ENCODE peak calls at places on chromosome 2, in eight cellular contexts. One of them, this sample, is unnamed.

GRCh38 chr2:14773696-14774095 is 141.2 kb downstream of the LRATD1 start:
- DNase-seq in A549: no peak
- DNase-seq in lower lobe of right lung: no peak
- DNase-seq in body of pancreas: no peak
- DNase-seq in brain microvascular endothelial cell: no peak
- DNase-seq in CD8-positive, alpha-beta memory T cell: no peak
- DNase-seq in astrocyte of the cerebellum: no peak
- DNase-seq in astrocyte of the spinal cord: no peak
- DNase-seq in this sample: no peak

GRCh38 chr2:216918088-216918680 is 58.3 kb upstream of the TNP1 start:
- DNase-seq in astrocyte of the spinal cord: peak; percentile 55
- DNase-seq in astrocyte of the cerebellum: peak; percentile 5
- DNase-seq in A549: peak; percentile 23
- DNase-seq in body of pancreas: no peak
- DNase-seq in brain microvascular endothelial cell: peak; percentile 58
- DNase-seq in CD8-positive, alpha-beta memory T cell: no peak
- DNase-seq in lower lobe of right lung: no peak
- DNase-seq in this sample: peak; percentile 41

GRCh38 chr2:238126338-238126737 is 12.1 kb upstream of the KLHL30 start:
- DNase-seq in A549: no peak
- DNase-seq in astrocyte of the spinal cord: no peak
- DNase-seq in lower lobe of right lung: no peak
- DNase-seq in astrocyte of the cerebellum: no peak
- DNase-seq in CD8-positive, alpha-beta memory T cell: no peak
- DNase-seq in body of pancreas: no peak
- DNase-seq in brain microvascular endothelial cell: no peak
- DNase-seq in this sample: no peak

GRCh38 chr2:113278073-113278811 is 479 bp downstream of the PAX8 start:
- DNase-seq in A549: no peak
- DNase-seq in astrocyte of the spinal cord: no peak
- DNase-seq in lower lobe of right lung: no peak
- DNase-seq in CD8-positive, alpha-beta memory T cell: no peak
- DNase-seq in astrocyte of the cerebellum: no peak
- DNase-seq in brain microvascular endothelial cell: no peak
- DNase-seq in body of pancreas: no peak
- DNase-seq in this sample: no peak

GRCh38 chr2:30404354-30405265 is 42.4 kb upstream of the LCLAT1 start:
- DNase-seq in body of pancreas: no peak
- DNase-seq in astrocyte of the spinal cord: peak; percentile 22
- DNase-seq in A549: no peak
- DNase-seq in CD8-positive, alpha-beta memory T cell: no peak
- DNase-seq in lower lobe of right lung: no peak
- DNase-seq in astrocyte of the cerebellum: peak; percentile 6
- DNase-seq in brain microvascular endothelial cell: no peak
- DNase-seq in this sample: peak; percentile 33

GRCh38 chr2:24489942-24490673 is 946 bp upstream of the NCOA1 start:
- DNase-seq in astrocyte of the spinal cord: peak; percentile 40
- DNase-seq in CD8-positive, alpha-beta memory T cell: no peak
- DNase-seq in lower lobe of right lung: no peak
- DNase-seq in brain microvascular endothelial cell: no peak
- DNase-seq in astrocyte of the cerebellum: no peak
- DNase-seq in body of pancreas: peak; percentile 20
- DNase-seq in A549: peak; percentile 55
- DNase-seq in this sample: peak; percentile 50

GRCh38 chr2:19936203-19936602 is 34.4 kb upstream of the TTC32 start:
- DNase-seq in lower lobe of right lung: no peak
- DNase-seq in brain microvascular endothelial cell: no peak
- DNase-seq in CD8-positive, alpha-beta memory T cell: no peak
- DNase-seq in A549: no peak
- DNase-seq in astrocyte of the spinal cord: no peak
- DNase-seq in astrocyte of the cerebellum: no peak
- DNase-seq in body of pancreas: no peak
- DNase-seq in this sample: no peak

GRCh38 chr2:172342056-172342455 is 85.3 kb upstream of the ITGA6 start:
- DNase-seq in astrocyte of the spinal cord: no peak
- DNase-seq in A549: no peak
- DNase-seq in brain microvascular endothelial cell: no peak
- DNase-seq in body of pancreas: no peak
- DNase-seq in astrocyte of the cerebellum: no peak
- DNase-seq in CD8-positive, alpha-beta memory T cell: no peak
- DNase-seq in lower lobe of right lung: no peak
- DNase-seq in this sample: no peak

GRCh38 chr2:227782804-227783203 is 30.8 kb upstream of the CCL20 start:
- DNase-seq in CD8-positive, alpha-beta memory T cell: no peak
- DNase-seq in astrocyte of the cerebellum: no peak
- DNase-seq in A549: no peak
- DNase-seq in body of pancreas: no peak
- DNase-seq in lower lobe of right lung: no peak
- DNase-seq in astrocyte of the spinal cord: no peak
- DNase-seq in brain microvascular endothelial cell: no peak
- DNase-seq in this sample: no peak

GRCh38 chr2:103959174-103960125 is 894.5 kb upstream of the POU3F3 start:
- DNase-seq in body of pancreas: peak; percentile 13
- DNase-seq in brain microvascular endothelial cell: peak; percentile 28
- DNase-seq in lower lobe of right lung: no peak
- DNase-seq in CD8-positive, alpha-beta memory T cell: no peak
- DNase-seq in astrocyte of the spinal cord: peak; percentile 51
- DNase-seq in astrocyte of the cerebellum: peak; percentile 41
- DNase-seq in A549: peak; percentile 51
- DNase-seq in this sample: peak; percentile 0

GRCh38 chr2:60939622-60940021 is 58.2 kb downstream of the REL start:
- DNase-seq in A549: no peak
- DNase-seq in lower lobe of right lung: no peak
- DNase-seq in CD8-positive, alpha-beta memory T cell: no peak
- DNase-seq in body of pancreas: no peak
- DNase-seq in astrocyte of the spinal cord: no peak
- DNase-seq in brain microvascular endothelial cell: no peak
- DNase-seq in astrocyte of the cerebellum: no peak
- DNase-seq in this sample: no peak

GRCh38 chr2:117470311-117471095 is 344.0 kb upstream of the DDX18 start:
- DNase-seq in brain microvascular endothelial cell: no peak
- DNase-seq in astrocyte of the spinal cord: no peak
- DNase-seq in lower lobe of right lung: no peak
- DNase-seq in A549: peak; percentile 39
- DNase-seq in body of pancreas: peak; percentile 36
- DNase-seq in CD8-positive, alpha-beta memory T cell: no peak
- DNase-seq in astrocyte of the cerebellum: no peak
- DNase-seq in this sample: no peak

DNA sequence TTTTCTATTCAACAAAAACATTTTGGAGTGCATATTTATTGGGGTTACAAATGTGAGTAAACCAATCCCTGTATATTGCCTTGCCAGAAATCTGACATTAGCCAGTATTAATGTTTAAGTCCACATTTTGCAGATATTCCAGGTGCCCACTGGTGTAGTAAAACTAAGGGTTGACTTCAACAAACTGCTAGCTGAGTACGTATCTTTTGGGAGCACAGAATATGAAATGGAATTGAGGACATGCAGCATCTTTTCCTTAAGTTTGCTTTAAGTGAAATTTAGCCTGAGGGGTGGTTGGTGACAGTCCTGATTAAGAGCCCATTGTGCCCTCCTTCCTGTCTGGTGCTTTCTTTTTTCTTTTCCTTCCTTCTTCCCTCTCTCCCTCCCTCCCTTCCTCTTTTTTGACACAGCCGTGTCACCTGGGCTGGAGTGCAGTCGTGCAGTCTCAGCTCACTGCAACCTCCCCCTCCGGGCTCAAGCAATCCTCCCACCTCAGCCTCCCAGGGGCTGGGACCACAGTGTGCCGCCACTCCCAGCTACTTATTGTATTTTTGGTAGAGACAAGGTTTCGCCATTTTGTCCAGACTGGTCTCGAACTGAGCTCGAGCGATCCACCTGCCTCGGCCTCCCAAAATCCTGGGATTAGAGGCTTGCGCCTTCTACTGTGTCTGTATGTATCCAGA is 1.6 kb downstream of the NUP35 start:
- DNase-seq in brain microvascular endothelial cell: no peak
- DNase-seq in CD8-positive, alpha-beta memory T cell: no peak
- DNase-seq in astrocyte of the spinal cord: no peak
- DNase-seq in astrocyte of the cerebellum: no peak
- DNase-seq in lower lobe of right lung: no peak
- DNase-seq in body of pancreas: no peak
- DNase-seq in A549: no peak
- DNase-seq in this sample: no peak
- H3K4me3 ChIP-seq in brain microvascular endothelial cell: no peak overlapping the region
- H3K4me3 ChIP-seq in CD8-positive, alpha-beta memory T cell: no peak overlapping the region
- H3K4me3 ChIP-seq in astrocyte of the spinal cord: no peak overlapping the region
- H3K4me3 ChIP-seq in astrocyte of the cerebellum: peak overlapping the region; percentile 84
- H3K4me3 ChIP-seq in lower lobe of right lung: peak overlapping the region; percentile 71
- H3K4me3 ChIP-seq in body of pancreas: no peak overlapping the region
- H3K4me3 ChIP-seq in A549: peak overlapping the region; percentile 61
- H3K4me3 ChIP-seq in this sample: peak overlapping the region; percentile 63

GRCh38 chr2:100241236-100241635 is 81.1 kb downstream of the LONRF2 start:
- DNase-seq in body of pancreas: no peak
- DNase-seq in astrocyte of the spinal cord: no peak
- DNase-seq in CD8-positive, alpha-beta memory T cell: no peak
- DNase-seq in A549: no peak
- DNase-seq in brain microvascular endothelial cell: no peak
- DNase-seq in lower lobe of right lung: no peak
- DNase-seq in astrocyte of the cerebellum: no peak
- DNase-seq in this sample: no peak
- H3K4me3 ChIP-seq in body of pancreas: no peak overlapping the region
- H3K4me3 ChIP-seq in astrocyte of the spinal cord: no peak overlapping the region
- H3K4me3 ChIP-seq in CD8-positive, alpha-beta memory T cell: no peak overlapping the region
- H3K4me3 ChIP-seq in A549: no peak overlapping the region
- H3K4me3 ChIP-seq in brain microvascular endothelial cell: no peak overlapping the region
- H3K4me3 ChIP-seq in lower lobe of right lung: no peak overlapping the region
- H3K4me3 ChIP-seq in astrocyte of the cerebellum: no peak overlapping the region
- H3K4me3 ChIP-seq in this sample: no peak overlapping the region

GRCh38 chr2:40364143-40364903 is 87.6 kb downstream of the SLC8A1 start:
- DNase-seq in astrocyte of the spinal cord: peak; percentile 58
- DNase-seq in astrocyte of the cerebellum: no peak
- DNase-seq in lower lobe of right lung: no peak
- DNase-seq in A549: peak; percentile 13
- DNase-seq in CD8-positive, alpha-beta memory T cell: no peak
- DNase-seq in body of pancreas: no peak
- DNase-seq in brain microvascular endothelial cell: no peak
- DNase-seq in this sample: peak; percentile 60
- H3K4me3 ChIP-seq in astrocyte of the spinal cord: peak overlapping the region; percentile 23
- H3K4me3 ChIP-seq in astrocyte of the cerebellum: peak overlapping the region; percentile 4
- H3K4me3 ChIP-seq in lower lobe of right lung: peak overlapping the region; percentile 20
- H3K4me3 ChIP-seq in A549: no peak overlapping the region
- H3K4me3 ChIP-seq in CD8-positive, alpha-beta memory T cell: no peak overlapping the region
- H3K4me3 ChIP-seq in body of pancreas: no peak overlapping the region
- H3K4me3 ChIP-seq in brain microvascular endothelial cell: peak overlapping the region; percentile 33
- H3K4me3 ChIP-seq in this sample: no peak overlapping the region

GRCh38 chr2:56127013-56127772 is 56.6 kb upstream of the CCDC85A start:
- DNase-seq in CD8-positive, alpha-beta memory T cell: no peak
- DNase-seq in astrocyte of the spinal cord: no peak
- DNase-seq in body of pancreas: no peak
- DNase-seq in A549: no peak
- DNase-seq in brain microvascular endothelial cell: no peak
- DNase-seq in astrocyte of the cerebellum: no peak
- DNase-seq in lower lobe of right lung: no peak
- DNase-seq in this sample: no peak
- H3K4me3 ChIP-seq in CD8-positive, alpha-beta memory T cell: no peak overlapping the region
- H3K4me3 ChIP-seq in astrocyte of the spinal cord: no peak overlapping the region
- H3K4me3 ChIP-seq in body of pancreas: no peak overlapping the region
- H3K4me3 ChIP-seq in A549: no peak overlapping the region
- H3K4me3 ChIP-seq in brain microvascular endothelial cell: no peak overlapping the region
- H3K4me3 ChIP-seq in astrocyte of the cerebellum: no peak overlapping the region
- H3K4me3 ChIP-seq in lower lobe of right lung: no peak overlapping the region
- H3K4me3 ChIP-seq in this sample: no peak overlapping the region

This sample was measured in cardiac muscle cell.